ENCODE peak calls at places on chromosomes 5 and 9, in seven cellular contexts. I, W, L, X, U, K and V are unnamed samples.

GRCh38 chr5:142725231-142726187 is 39.6 kb upstream of the FGF1 start:
- DNase-seq in I (no peak), W (no peak), L (no peak), X (no peak), U (no peak), K (no peak), V (no peak)

GRCh38 chr5:16456103-16456832 is 9.3 kb downstream of the ZNF622 start:
- DNase-seq in I (no peak), W (peak), L (peak), X (peak), U (peak), K (peak), V (peak)

GRCh38 chr9:76441551-76442322 is 17.2 kb upstream of the GCNT1 start:
- DNase-seq in I (no peak), W (no peak), L (no peak), X (no peak), U (no peak), K (no peak), V (no peak)

GRCh38 chr5:101977729-101978345 is 318.2 kb downstream of the SLCO4C1 start:
- DNase-seq in I (no peak), W (no peak), L (peak), X (peak), U (peak), K (no peak), V (no peak)

GRCh38 chr9:136482046-136482792 is 621 bp downstream of the SEC16A start:
- DNase-seq in I (no peak), W (peak), L (peak), X (no peak), U (no peak), K (no peak), V (no peak)

GRCh38 chr5:148391422-148391821 is 7.7 kb downstream of the FBXO38 start:
- DNase-seq in I (no peak), W (no peak), L (no peak), X (no peak), U (no peak), K (no peak), V (no peak)

GRCh38 chr5:109426075-109426474 is 16.3 kb upstream of the PJA2 start:
- DNase-seq in I (no peak), W (no peak), L (no peak), X (no peak), U (no peak), K (no peak), V (no peak)

GRCh38 chr5:71740015-71740753 is 21.1 kb downstream of the CARTPT start:
- DNase-seq in I (no peak), W (no peak), L (no peak), X (no peak), U (no peak), K (no peak), V (no peak)

GRCh38 chr5:15683332-15683731 is 183.4 kb downstream of the FBXL7 start:
- DNase-seq in I (no peak), W (no peak), L (peak), X (no peak), U (no peak), K (no peak), V (no peak)

GRCh38 chr5:33829430-33829829 is 62.4 kb downstream of the ADAMTS12 start:
- DNase-seq in I (peak), W (no peak), L (no peak), X (no peak), U (no peak), K (no peak), V (no peak)

GRCh38 chr5:120405923-120406322 is 58.2 kb upstream of the PRR16 start:
- DNase-seq in I (no peak), W (no peak), L (no peak), X (no peak), U (no peak), K (no peak), V (no peak)

GRCh38 chr5:53335115-53335514 is 145.3 kb upstream of the FST start:
- DNase-seq in I (no peak), W (no peak), L (no peak), X (no peak), U (no peak), K (no peak), V (no peak)

GRCh38 chr9:87502446-87503232 is 5.0 kb downstream of the DAPK1 start:
- DNase-seq in I (no peak), W (no peak), L (no peak), X (no peak), U (no peak), K (no peak), V (no peak)

GRCh38 chr5:52767766-52768480 is 19.8 kb upstream of the ITGA1 start:
- DNase-seq in I (no peak), W (no peak), L (no peak), X (no peak), U (no peak), K (no peak), V (no peak)

GRCh38 chr5:177497297-177498012 is at the start of gene PDLIM7:
- DNase-seq in I (peak), W (peak), L (peak), X (no peak), U (peak), K (peak), V (peak)

GRCh38 chr9:131679261-131680020 is 60.4 kb downstream of the RAPGEF1 start:
- DNase-seq in I (no peak), W (no peak), L (no peak), X (no peak), U (no peak), K (no peak), V (no peak)

GRCh38 chr5:178306430-178307225 is 74.0 kb upstream of the PHYKPL start:
- DNase-seq in I (no peak), W (no peak), L (no peak), X (no peak), U (no peak), K (peak), V (no peak)

GRCh38 chr9:100070071-100070470 is 28.7 kb downstream of the ERP44 start:
- DNase-seq in I (no peak), W (no peak), L (no peak), X (no peak), U (no peak), K (no peak), V (no peak)

GRCh38 chr5:60945760-60946253 is 802 bp downstream of the NDUFAF2 start:
- DNase-seq in I (peak), W (no peak), L (no peak), X (no peak), U (peak), K (no peak), V (no peak)

GRCh38 chr5:110738812-110739651 is at the start of gene SLC25A46:
- DNase-seq in I (peak), W (peak), L (peak), X (peak), U (peak), K (peak), V (peak)

GRCh38 chr5:15003511-15003920 is 131.9 kb upstream of the ANKH start:
- DNase-seq in I (peak), W (peak), L (peak), X (peak), U (peak), K (peak), V (no peak)

GRCh38 chr9:20271723-20272122 is 350.6 kb downstream of the MLLT3 start:
- DNase-seq in I (no peak), W (no peak), L (no peak), X (no peak), U (no peak), K (no peak), V (no peak)

GRCh38 chr9:117343416-117343815 is 71.4 kb downstream of the ASTN2 start:
- DNase-seq in I (no peak), W (no peak), L (no peak), X (no peak), U (no peak), K (no peak), V (no peak)

GRCh38 chr9:108703414-108703813 is 152.4 kb downstream of the ACTL7B start:
- DNase-seq in I (no peak), W (no peak), L (no peak), X (no peak), U (no peak), K (no peak), V (no peak)

GRCh38 chr9:115114084-115114483 is 3.9 kb downstream of the TNC start:
- DNase-seq in I (no peak), W (no peak), L (no peak), X (no peak), U (no peak), K (no peak), V (no peak)

GRCh38 chr9:13436591-13436990 is 157.1 kb upstream of the MPDZ start:
- DNase-seq in I (no peak), W (no peak), L (no peak), X (no peak), U (no peak), K (no peak), V (no peak)

GRCh38 chr9:137975936-137976565 is 98.5 kb downstream of the CACNA1B start:
- DNase-seq in I (no peak), W (no peak), L (no peak), X (no peak), U (no peak), K (no peak), V (no peak)

DNA sequence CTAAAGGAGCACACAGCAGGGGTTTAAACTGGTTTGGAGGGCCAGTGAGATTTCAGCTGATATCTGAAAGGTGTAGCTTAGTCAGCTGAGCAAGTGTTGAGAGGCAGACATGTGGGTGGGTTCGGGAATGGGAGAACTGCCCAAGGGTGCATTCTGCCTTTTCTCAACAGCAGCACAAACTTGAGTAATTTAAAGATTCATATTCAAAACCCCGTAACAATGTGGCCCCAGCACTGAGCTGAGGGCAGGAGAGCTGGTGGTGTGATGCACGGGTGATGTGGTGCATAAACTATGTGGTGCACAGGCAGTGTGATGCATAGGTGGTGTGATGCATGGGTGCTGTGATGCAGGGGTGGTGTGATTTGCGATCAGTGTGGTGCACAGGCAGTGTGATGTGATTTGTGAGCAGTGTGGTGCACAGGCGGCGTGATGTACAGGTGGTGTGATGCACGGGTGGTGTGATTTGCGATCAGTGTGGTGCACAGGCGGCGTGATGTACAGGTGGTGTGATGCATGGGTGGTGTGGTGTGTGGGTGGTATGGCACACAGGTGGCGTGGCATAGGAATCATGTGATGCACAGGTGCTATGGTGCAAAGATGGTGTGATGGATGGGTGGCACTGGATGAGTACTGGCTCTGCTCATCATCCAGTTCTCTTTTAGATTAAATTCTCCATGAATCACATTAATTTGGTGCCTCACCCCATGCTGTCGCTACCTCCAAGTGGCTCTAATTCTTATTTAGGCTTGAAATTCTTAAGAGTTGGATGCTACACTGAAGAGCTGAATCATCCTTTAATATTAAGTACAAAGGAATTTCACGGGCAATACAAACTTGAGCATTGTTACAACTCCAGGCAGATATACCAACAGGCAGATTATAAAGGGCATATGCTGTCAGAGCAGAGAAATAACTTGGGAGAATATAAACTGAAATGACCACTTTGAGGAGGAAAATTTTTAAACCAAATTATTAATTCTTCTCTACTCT is 53.5 kb downstream of the DAP start:
- DNase-seq in I (no peak), W (no peak), L (no peak), X (no peak), U (no peak), K (no peak), V (no peak)
- H3K27ac ChIP-seq in I (no peak), W (no peak), L (no peak), X (no peak), U (peak), K (no peak), V (peak)

GRCh38 chr5:126651013-126651577 is 50.3 kb downstream of the PHAX start:
- DNase-seq in I (no peak), W (no peak), L (no peak), X (no peak), U (no peak), K (no peak), V (no peak)

GRCh38 chr5:126647071-126647470 is 46.3 kb downstream of the PHAX start:
- DNase-seq in I (no peak), W (no peak), L (no peak), X (no peak), U (no peak), K (no peak), V (no peak)

GRCh38 chr5:126645132-126645531 is 44.4 kb downstream of the PHAX start:
- DNase-seq in I (no peak), W (no peak), L (no peak), X (no peak), U (no peak), K (no peak), V (no peak)

GRCh38 chr5:126648471-126648870 is 47.7 kb downstream of the PHAX start:
- DNase-seq in I (no peak), W (no peak), L (no peak), X (no peak), U (no peak), K (no peak), V (no peak)

GRCh38 chr5:126650463-126650862 is 49.7 kb downstream of the PHAX start:
- DNase-seq in I (no peak), W (no peak), L (no peak), X (no peak), U (no peak), K (no peak), V (no peak)
- H3K27ac ChIP-seq in I (no peak), W (no peak), L (no peak), X (no peak), U (no peak), K (no peak), V (no peak)

DNA sequence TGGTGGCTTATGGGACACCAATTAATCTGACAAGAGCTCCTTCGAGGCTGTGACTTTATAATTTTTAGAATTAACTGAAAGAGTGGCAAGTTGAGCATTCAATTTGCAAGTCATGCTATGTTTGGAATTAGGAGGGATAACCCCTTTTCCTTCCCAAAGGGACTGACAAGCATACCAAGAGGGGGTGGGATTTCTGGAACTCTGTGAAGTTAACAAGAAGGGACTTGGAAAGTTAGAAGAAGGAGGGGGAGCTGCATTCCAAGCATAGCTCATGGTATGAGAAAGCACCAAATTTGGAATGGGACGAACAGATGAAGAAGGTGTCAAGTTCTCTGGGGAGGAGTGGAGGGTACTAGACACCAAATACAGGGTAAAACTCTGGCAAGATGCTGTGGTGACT is 8.9 kb upstream of the PALM2AKAP2 start:
- DNase-seq in I (no peak), W (no peak), L (no peak), X (no peak), U (peak), K (no peak), V (no peak)
- H3K27ac ChIP-seq in I (no peak), W (no peak), L (no peak), X (no peak), U (no peak), K (peak), V (no peak)

GRCh38 chr5:172715421-172715780 is 55.6 kb downstream of the DUSP1 start:
- DNase-seq in I (no peak), W (no peak), L (no peak), X (no peak), U (no peak), K (peak), V (no peak)

GRCh38 chr5:172715931-172716682 is 54.9 kb downstream of the DUSP1 start:
- DNase-seq in I (no peak), W (no peak), L (no peak), X (no peak), U (no peak), K (peak), V (no peak)

GRCh38 chr5:172713113-172713808 is 57.7 kb downstream of the DUSP1 start:
- DNase-seq in I (no peak), W (peak), L (peak), X (no peak), U (no peak), K (peak), V (no peak)

GRCh38 chr5:172713809-172714490 is 57.0 kb downstream of the DUSP1 start:
- DNase-seq in I (no peak), W (no peak), L (no peak), X (no peak), U (no peak), K (peak), V (no peak)

DNA sequence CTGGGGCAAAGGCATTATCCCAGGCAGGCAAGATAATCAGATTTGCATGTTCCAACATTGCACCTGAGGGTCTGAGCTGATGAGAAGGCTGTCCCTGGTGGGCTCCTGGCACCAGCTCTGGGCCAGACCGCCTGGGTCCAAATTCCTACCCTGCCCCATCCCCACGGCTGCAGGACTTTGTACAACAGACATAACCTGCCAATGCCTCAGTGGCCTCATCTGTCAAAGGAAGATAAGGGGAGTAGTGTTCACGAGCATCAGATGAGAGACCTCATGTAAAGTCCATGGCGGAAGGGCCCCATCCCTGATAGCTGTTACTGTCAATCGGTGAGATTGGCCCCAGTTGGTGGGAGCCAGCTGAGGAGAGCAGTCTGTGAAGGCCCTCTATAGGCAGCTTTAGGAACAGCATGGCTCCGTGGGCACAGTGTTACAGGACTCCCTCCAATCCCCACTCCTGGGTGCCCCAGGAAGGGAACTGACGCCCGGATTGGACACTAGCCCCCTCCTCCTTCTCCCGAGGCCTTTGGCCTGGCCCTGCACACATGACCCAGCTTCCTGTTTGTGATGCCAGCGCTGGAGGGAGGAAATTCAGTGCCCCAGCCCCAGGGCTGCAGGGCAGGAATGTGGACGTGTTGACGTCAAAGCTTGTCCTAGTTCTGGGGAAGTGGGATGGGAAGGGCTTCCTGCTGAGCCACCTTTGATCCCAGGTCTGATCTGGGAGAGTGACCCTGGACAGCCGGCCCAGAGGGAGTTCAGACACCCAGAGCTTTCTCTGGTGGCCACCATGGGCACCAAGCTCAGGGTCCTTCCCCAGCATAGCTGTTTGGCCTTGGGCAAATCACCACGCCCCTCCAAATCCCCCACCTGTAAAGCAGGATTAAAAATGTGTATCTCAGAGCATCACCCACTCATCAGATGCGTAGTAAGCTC is 56.2 kb downstream of the DUSP1 start:
- DNase-seq in I (peak), W (peak), L (peak), X (peak), U (no peak), K (peak), V (no peak)
- H3K27ac ChIP-seq in I (peak), W (no peak), L (no peak), X (peak), U (no peak), K (peak), V (peak)